ENCODE peak calls at places on chromosomes 3 and 15, in ten cellular contexts. One of them, this sample, is unnamed.

GRCh38 chr15:76903251-76903681 is 1.9 kb downstream of the SCAPER start:
- DNase-seq in SK-N-SH: peak
- DNase-seq in A549: no peak
- DNase-seq in stomach: no peak
- DNase-seq in H1: no peak
- DNase-seq in transverse colon: no peak
- DNase-seq in tibial nerve: no peak
- DNase-seq in upper lobe of left lung: no peak
- DNase-seq in sigmoid colon: no peak
- DNase-seq in suprapubic skin: no peak
- DNase-seq in this sample: no peak

GRCh38 chr15:58551764-58552504 is 120.1 kb downstream of the LIPC start:
- DNase-seq in SK-N-SH: no peak
- DNase-seq in A549: no peak
- DNase-seq in stomach: peak
- DNase-seq in H1: no peak
- DNase-seq in transverse colon: peak
- DNase-seq in tibial nerve: no peak
- DNase-seq in upper lobe of left lung: no peak
- DNase-seq in sigmoid colon: no peak
- DNase-seq in suprapubic skin: no peak
- DNase-seq in this sample: no peak

GRCh38 chr15:80925597-80926059 is 64.0 kb downstream of the MESD start:
- DNase-seq in SK-N-SH: no peak
- DNase-seq in A549: no peak
- DNase-seq in stomach: no peak
- DNase-seq in H1: no peak
- DNase-seq in transverse colon: no peak
- DNase-seq in tibial nerve: no peak
- DNase-seq in upper lobe of left lung: peak
- DNase-seq in sigmoid colon: no peak
- DNase-seq in suprapubic skin: no peak
- DNase-seq in this sample: peak

GRCh38 chr3:121988146-121988545 is 33.9 kb downstream of the ILDR1 start:
- DNase-seq in SK-N-SH: no peak
- DNase-seq in A549: no peak
- DNase-seq in stomach: no peak
- DNase-seq in H1: no peak
- DNase-seq in transverse colon: no peak
- DNase-seq in tibial nerve: no peak
- DNase-seq in upper lobe of left lung: no peak
- DNase-seq in sigmoid colon: no peak
- DNase-seq in suprapubic skin: no peak
- DNase-seq in this sample: no peak

GRCh38 chr3:64187065-64187959 is 38.0 kb downstream of the PRICKLE2 start:
- DNase-seq in SK-N-SH: no peak
- DNase-seq in A549: peak
- DNase-seq in stomach: peak
- DNase-seq in H1: no peak
- DNase-seq in transverse colon: peak
- DNase-seq in tibial nerve: peak
- DNase-seq in upper lobe of left lung: peak
- DNase-seq in sigmoid colon: peak
- DNase-seq in suprapubic skin: no peak
- DNase-seq in this sample: peak

GRCh38 chr3:13541691-13542090 is 7.2 kb upstream of the FBLN2 start:
- DNase-seq in SK-N-SH: no peak
- DNase-seq in A549: no peak
- DNase-seq in stomach: no peak
- DNase-seq in H1: no peak
- DNase-seq in transverse colon: no peak
- DNase-seq in tibial nerve: no peak
- DNase-seq in upper lobe of left lung: no peak
- DNase-seq in sigmoid colon: no peak
- DNase-seq in suprapubic skin: no peak
- DNase-seq in this sample: no peak

GRCh38 chr3:157916672-157917071 is 189.5 kb downstream of the SHOX2 start:
- DNase-seq in SK-N-SH: no peak
- DNase-seq in A549: no peak
- DNase-seq in stomach: no peak
- DNase-seq in H1: no peak
- DNase-seq in transverse colon: no peak
- DNase-seq in tibial nerve: no peak
- DNase-seq in upper lobe of left lung: no peak
- DNase-seq in sigmoid colon: no peak
- DNase-seq in suprapubic skin: no peak
- DNase-seq in this sample: no peak

GRCh38 chr3:189363856-189364255 is 192.1 kb downstream of the TPRG1 start:
- DNase-seq in SK-N-SH: no peak
- DNase-seq in A549: no peak
- DNase-seq in stomach: no peak
- DNase-seq in H1: no peak
- DNase-seq in transverse colon: no peak
- DNase-seq in tibial nerve: no peak
- DNase-seq in upper lobe of left lung: no peak
- DNase-seq in sigmoid colon: no peak
- DNase-seq in suprapubic skin: no peak
- DNase-seq in this sample: no peak

GRCh38 chr3:175651716-175652115 is 792.6 kb downstream of the NAALADL2 start:
- DNase-seq in SK-N-SH: no peak
- DNase-seq in A549: no peak
- DNase-seq in stomach: no peak
- DNase-seq in H1: no peak
- DNase-seq in transverse colon: no peak
- DNase-seq in tibial nerve: no peak
- DNase-seq in upper lobe of left lung: no peak
- DNase-seq in sigmoid colon: no peak
- DNase-seq in suprapubic skin: no peak
- DNase-seq in this sample: no peak

GRCh38 chr15:40006003-40006402 is 33.0 kb downstream of the SRP14 start:
- DNase-seq in SK-N-SH: no peak
- DNase-seq in A549: no peak
- DNase-seq in stomach: no peak
- DNase-seq in H1: no peak
- DNase-seq in transverse colon: no peak
- DNase-seq in tibial nerve: no peak
- DNase-seq in upper lobe of left lung: no peak
- DNase-seq in sigmoid colon: no peak
- DNase-seq in suprapubic skin: no peak
- DNase-seq in this sample: no peak

GRCh38 chr15:39999538-39999937 is 39.4 kb downstream of the SRP14 start:
- DNase-seq in SK-N-SH: no peak
- DNase-seq in A549: no peak
- DNase-seq in stomach: no peak
- DNase-seq in H1: no peak
- DNase-seq in transverse colon: no peak
- DNase-seq in tibial nerve: no peak
- DNase-seq in upper lobe of left lung: no peak
- DNase-seq in sigmoid colon: no peak
- DNase-seq in suprapubic skin: no peak
- DNase-seq in this sample: no peak

GRCh38 chr15:40006646-40007045 is 32.3 kb downstream of the SRP14 start:
- DNase-seq in SK-N-SH: no peak
- DNase-seq in A549: no peak
- DNase-seq in stomach: no peak
- DNase-seq in H1: no peak
- DNase-seq in transverse colon: no peak
- DNase-seq in tibial nerve: no peak
- DNase-seq in upper lobe of left lung: no peak
- DNase-seq in sigmoid colon: no peak
- DNase-seq in suprapubic skin: no peak
- DNase-seq in this sample: no peak

GRCh38 chr15:40002295-40002694 is 36.7 kb downstream of the SRP14 start:
- DNase-seq in SK-N-SH: no peak
- DNase-seq in A549: peak
- DNase-seq in stomach: peak
- DNase-seq in H1: no peak
- DNase-seq in transverse colon: peak
- DNase-seq in tibial nerve: no peak
- DNase-seq in upper lobe of left lung: no peak
- DNase-seq in sigmoid colon: no peak
- DNase-seq in suprapubic skin: no peak
- DNase-seq in this sample: no peak

DNA sequence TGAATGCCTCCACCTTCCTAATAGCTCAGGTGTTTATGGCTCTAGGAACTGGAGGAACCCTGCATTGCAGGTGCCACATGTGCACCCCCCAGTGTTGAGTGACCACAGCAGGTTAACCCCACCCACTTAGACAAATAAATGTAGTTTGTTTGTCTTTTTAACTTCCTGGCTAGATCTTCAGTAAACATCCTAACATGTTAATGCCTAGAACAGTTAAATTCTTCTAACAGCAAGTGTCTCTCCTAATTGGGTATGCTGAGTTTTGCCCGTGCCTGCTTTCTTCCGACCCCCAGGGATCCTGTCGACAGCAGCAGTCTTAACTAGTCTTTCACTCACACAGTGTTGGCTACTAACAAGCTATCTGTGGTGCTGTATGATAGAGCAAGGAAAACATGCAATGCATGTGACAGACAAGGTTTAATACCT is 35.5 kb downstream of the SRP14 start:
- DNase-seq in SK-N-SH: no peak
- DNase-seq in A549: no peak
- DNase-seq in stomach: no peak
- DNase-seq in H1: no peak
- DNase-seq in transverse colon: no peak
- DNase-seq in tibial nerve: no peak
- DNase-seq in upper lobe of left lung: no peak
- DNase-seq in sigmoid colon: no peak
- DNase-seq in suprapubic skin: no peak
- DNase-seq in this sample: no peak
- H3K27ac ChIP-seq in SK-N-SH: no peak
- H3K27ac ChIP-seq in A549: peak
- H3K27ac ChIP-seq in stomach: no peak
- H3K27ac ChIP-seq in H1: no peak
- H3K27ac ChIP-seq in transverse colon: no peak
- H3K27ac ChIP-seq in tibial nerve: no peak
- H3K27ac ChIP-seq in upper lobe of left lung: no peak
- H3K27ac ChIP-seq in sigmoid colon: no peak
- H3K27ac ChIP-seq in suprapubic skin: no peak
- H3K27ac ChIP-seq in this sample: no peak

GRCh38 chr3:72488736-72489030 is 359.6 kb downstream of the SHQ1 start:
- DNase-seq in SK-N-SH: no peak
- DNase-seq in A549: no peak
- DNase-seq in stomach: no peak
- DNase-seq in H1: no peak
- DNase-seq in transverse colon: no peak
- DNase-seq in tibial nerve: no peak
- DNase-seq in upper lobe of left lung: no peak
- DNase-seq in sigmoid colon: no peak
- DNase-seq in suprapubic skin: no peak
- DNase-seq in this sample: no peak
- TF ChIP-seq EP300 in SK-N-SH: no peak
- TF ChIP-seq EP300 in A549: no peak
- TF ChIP-seq EP300 in stomach: no peak
- TF ChIP-seq EP300 in H1: no peak
- TF ChIP-seq EP300 in transverse colon: no peak
- TF ChIP-seq EP300 in tibial nerve: no peak
- TF ChIP-seq EP300 in upper lobe of left lung: no peak
- TF ChIP-seq EP300 in sigmoid colon: no peak
- TF ChIP-seq EP300 in suprapubic skin: no peak
- TF ChIP-seq EP300 in this sample: no peak

GRCh38 chr15:41116116-41116871 is at the start of gene INO80:
- DNase-seq in SK-N-SH: peak
- DNase-seq in A549: peak
- DNase-seq in stomach: peak
- DNase-seq in H1: peak
- DNase-seq in transverse colon: peak
- DNase-seq in tibial nerve: peak
- DNase-seq in upper lobe of left lung: no peak
- DNase-seq in sigmoid colon: peak
- DNase-seq in suprapubic skin: peak
- DNase-seq in this sample: peak

GRCh38 chr15:41116872-41117242 is 777 bp upstream of the INO80 start:
- DNase-seq in SK-N-SH: no peak
- DNase-seq in A549: no peak
- DNase-seq in stomach: no peak
- DNase-seq in H1: no peak
- DNase-seq in transverse colon: no peak
- DNase-seq in tibial nerve: no peak
- DNase-seq in upper lobe of left lung: no peak
- DNase-seq in sigmoid colon: no peak
- DNase-seq in suprapubic skin: no peak
- DNase-seq in this sample: no peak

GRCh38 chr15:41115652-41116115 is 396 bp downstream of the INO80 start:
- DNase-seq in SK-N-SH: no peak
- DNase-seq in A549: peak
- DNase-seq in stomach: peak
- DNase-seq in H1: no peak
- DNase-seq in transverse colon: peak
- DNase-seq in tibial nerve: peak
- DNase-seq in upper lobe of left lung: peak
- DNase-seq in sigmoid colon: no peak
- DNase-seq in suprapubic skin: peak
- DNase-seq in this sample: no peak

GRCh38 chr15:41115088-41115651 is 910 bp downstream of the INO80 start:
- DNase-seq in SK-N-SH: peak
- DNase-seq in A549: no peak
- DNase-seq in stomach: no peak
- DNase-seq in H1: no peak
- DNase-seq in transverse colon: no peak
- DNase-seq in tibial nerve: no peak
- DNase-seq in upper lobe of left lung: no peak
- DNase-seq in sigmoid colon: no peak
- DNase-seq in suprapubic skin: no peak
- DNase-seq in this sample: no peak
- TF ChIP-seq CTCF in SK-N-SH: peak
- TF ChIP-seq CTCF in A549: no peak
- TF ChIP-seq CTCF in stomach: no peak
- TF ChIP-seq CTCF in H1: no peak
- TF ChIP-seq CTCF in transverse colon: no peak
- TF ChIP-seq CTCF in tibial nerve: no peak
- TF ChIP-seq CTCF in upper lobe of left lung: no peak
- TF ChIP-seq CTCF in sigmoid colon: no peak
- TF ChIP-seq CTCF in suprapubic skin: no peak
- TF ChIP-seq CTCF in this sample: no peak

GRCh38 chr3:149554826-149555225 is 80.3 kb downstream of the TM4SF4 start:
- DNase-seq in SK-N-SH: no peak
- DNase-seq in A549: no peak
- DNase-seq in stomach: no peak
- DNase-seq in H1: no peak
- DNase-seq in transverse colon: peak
- DNase-seq in tibial nerve: no peak
- DNase-seq in upper lobe of left lung: no peak
- DNase-seq in sigmoid colon: no peak
- DNase-seq in suprapubic skin: no peak
- DNase-seq in this sample: no peak
- H3K27ac ChIP-seq in SK-N-SH: peak
- H3K27ac ChIP-seq in A549: peak
- H3K27ac ChIP-seq in stomach: peak
- H3K27ac ChIP-seq in H1: no peak
- H3K27ac ChIP-seq in transverse colon: peak
- H3K27ac ChIP-seq in tibial nerve: peak
- H3K27ac ChIP-seq in upper lobe of left lung: no peak
- H3K27ac ChIP-seq in sigmoid colon: peak
- H3K27ac ChIP-seq in suprapubic skin: peak
- H3K27ac ChIP-seq in this sample: no peak

GRCh38 chr3:50515565-50516047 is 12.2 kb upstream of the CACNA2D2 start:
- DNase-seq in SK-N-SH: peak
- DNase-seq in A549: no peak
- DNase-seq in stomach: no peak
- DNase-seq in H1: peak
- DNase-seq in transverse colon: peak
- DNase-seq in tibial nerve: no peak
- DNase-seq in upper lobe of left lung: no peak
- DNase-seq in sigmoid colon: no peak
- DNase-seq in suprapubic skin: no peak
- DNase-seq in this sample: peak
- TF ChIP-seq EP300 in SK-N-SH: no peak
- TF ChIP-seq EP300 in A549: no peak
- TF ChIP-seq EP300 in stomach: no peak
- TF ChIP-seq EP300 in H1: no peak
- TF ChIP-seq EP300 in transverse colon: no peak
- TF ChIP-seq EP300 in tibial nerve: no peak
- TF ChIP-seq EP300 in upper lobe of left lung: no peak
- TF ChIP-seq EP300 in sigmoid colon: no peak
- TF ChIP-seq EP300 in suprapubic skin: no peak
- TF ChIP-seq EP300 in this sample: no peak